ENCODE peak calls at places on chromosomes 7 and 10, in four cellular contexts. E is uterus, F is heart left ventricle, U is pancreas. L is an unnamed sample.

GRCh38 chr7:79489371-79489770 is 35.9 kb upstream of the MAGI2 start:
- DNase-seq in E (no peak), F (no peak), U (no peak), L (no peak)

GRCh38 chr10:122142652-122143237 is 128.4 kb upstream of the BTBD16 start:
- DNase-seq in E (no peak), F (peak; percentile 53), U (no peak), L (peak; percentile 62)

GRCh38 chr10:117360016-117360415 is 15.2 kb downstream of the PDZD8 start:
- DNase-seq in E (no peak), F (no peak), U (no peak), L (no peak)

GRCh38 chr10:126468876-126469643 is 80.8 kb upstream of the ADAM12 start:
- DNase-seq in E (no peak), F (no peak), U (no peak), L (no peak)

GRCh38 chr10:127374901-127375300 is 174.2 kb upstream of the NPS start:
- DNase-seq in E (no peak), F (no peak), U (no peak), L (no peak)

GRCh38 chr10:132637477-132638129 is 100.0 kb downstream of the INPP5A start:
- DNase-seq in E (peak; percentile 39), F (peak; percentile 13), U (no peak), L (no peak)

GRCh38 chr7:26626156-26626555 is 238.2 kb downstream of the SKAP2 start:
- DNase-seq in E (no peak), F (no peak), U (no peak), L (no peak)

GRCh38 chr7:20217193-20217948 is at the start of gene MACC1:
- DNase-seq in E (no peak), F (no peak), U (peak; percentile 85), L (no peak)

GRCh38 chr7:100088621-100089457 is at the start of gene COPS6:
- DNase-seq in E (peak; percentile 75), F (peak; percentile 92), U (peak; percentile 81), L (peak; percentile 88)

GRCh38 chr7:11615163-11615562 is 216.8 kb downstream of the THSD7A start:
- DNase-seq in E (no peak), F (no peak), U (no peak), L (no peak)

GRCh38 chr7:47453093-47454056 is 128.5 kb downstream of the TNS3 start:
- DNase-seq in E (peak; percentile 79), F (peak; percentile 75), U (peak; percentile 75), L (peak; percentile 58)

GRCh38 chr10:9848278-9848677 is 1169.4 kb upstream of the CELF2 start:
- DNase-seq in E (no peak), F (no peak), U (no peak), L (no peak)
- H3K27ac ChIP-seq in E (no peak overlapping the region), F (no peak overlapping the region), U (no peak overlapping the region), L (no peak overlapping the region)

DNA sequence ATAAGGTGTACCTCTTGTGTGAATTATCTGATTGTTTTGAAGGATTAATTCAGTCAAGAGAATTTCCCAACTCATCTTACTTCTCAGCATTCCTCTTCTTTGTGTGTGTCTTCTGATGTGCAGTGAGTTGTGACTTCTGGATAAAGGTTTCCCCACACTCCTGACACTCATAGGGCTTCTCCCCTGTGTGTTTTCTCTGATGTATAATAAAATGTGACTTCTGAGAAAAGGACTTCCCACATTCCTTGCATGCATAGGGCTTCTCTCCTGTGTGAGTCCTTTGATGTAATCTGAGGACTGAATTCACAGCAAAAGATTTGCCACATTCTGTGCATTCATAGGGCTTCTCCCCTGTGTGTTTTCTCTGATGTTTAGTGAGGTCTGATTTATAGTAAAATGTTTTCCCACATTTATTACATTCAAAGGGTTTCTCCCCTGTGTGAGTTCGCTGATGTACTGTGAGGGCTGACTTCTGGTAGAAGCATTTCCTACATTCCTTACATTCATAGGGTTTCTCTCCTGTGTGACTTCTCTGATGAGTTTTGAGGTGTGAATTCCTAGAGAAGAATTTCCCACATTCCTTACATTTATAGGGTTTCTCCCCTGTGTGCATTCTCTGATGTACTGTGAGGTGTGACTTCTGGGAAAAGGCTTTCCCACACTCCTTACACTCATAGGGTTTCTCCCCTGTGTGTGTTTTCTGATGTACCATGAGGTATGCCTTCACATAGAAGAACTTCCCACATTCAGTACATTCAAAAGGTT is 24.2 kb downstream of the ZNF25 start:
- DNase-seq in E (no peak), F (no peak), U (no peak), L (no peak)
- H3K36me3 ChIP-seq in E (no peaks in the 10 kb centered on the region), F (peaks cover 82% of the 10 kb centered on the region), U (peaks cover 47% of the 10 kb centered on the region), L (peaks cover 90% of the 10 kb centered on the region)

DNA sequence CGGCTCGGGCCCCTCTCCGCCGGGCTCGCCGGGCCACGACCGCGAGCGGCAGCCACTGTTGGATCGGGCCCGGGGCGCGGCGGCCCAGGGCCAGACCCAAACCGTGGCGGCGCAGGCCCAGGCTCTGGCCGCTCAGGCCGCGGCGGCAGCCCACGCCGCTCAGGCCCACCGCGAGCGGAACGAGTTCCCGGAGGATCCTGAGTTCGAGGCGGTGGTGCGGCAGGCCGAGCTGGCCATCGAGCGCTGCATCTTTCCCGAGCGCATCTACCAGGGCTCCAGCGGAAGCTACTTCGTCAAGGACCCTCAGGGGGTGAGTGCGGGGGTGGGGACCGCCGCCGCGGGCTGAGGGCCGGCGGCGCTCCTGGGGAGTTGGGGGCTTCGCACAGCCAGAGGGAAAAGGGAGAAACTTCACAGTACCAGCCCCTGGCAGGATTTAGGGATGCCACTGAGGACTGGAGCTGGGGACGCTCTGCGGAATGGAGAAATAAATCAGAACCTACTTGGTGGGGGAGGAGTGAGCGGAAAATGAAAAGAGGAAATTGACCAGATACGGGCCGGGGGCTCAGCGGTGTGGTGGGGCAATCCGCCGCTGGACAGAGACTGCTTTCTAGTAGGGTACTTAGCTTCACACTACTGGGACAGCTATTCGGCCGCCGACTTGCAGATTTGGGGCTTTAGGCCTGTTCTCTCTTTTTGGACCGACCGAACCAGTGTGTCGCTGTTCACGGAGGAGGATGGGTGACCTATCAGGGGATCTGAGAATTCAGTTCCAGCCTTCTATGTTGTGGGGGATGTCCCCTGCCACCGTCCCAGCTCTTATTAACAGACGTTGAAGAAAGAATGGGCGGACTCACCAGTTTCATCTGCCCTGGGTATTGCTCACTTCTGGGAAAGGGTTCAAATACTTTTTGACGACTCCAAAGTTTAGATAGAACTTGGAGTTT is 669 bp downstream of the PI4K2A start:
- DNase-seq in E (peak; percentile 21), F (peak; percentile 37), U (peak; percentile 23), L (no peak)
- H3K27ac ChIP-seq in E (peak overlapping the region; percentile 77), F (peak overlapping the region; percentile 68), U (no peak overlapping the region), L (peak overlapping the region; percentile 17)

GRCh38 chr7:44268671-44269070 is 56.7 kb downstream of the CAMK2B start:
- DNase-seq in E (no peak), F (no peak), U (no peak), L (no peak)

GRCh38 chr7:44267719-44268413 is 57.5 kb downstream of the CAMK2B start:
- DNase-seq in E (no peak), F (no peak), U (no peak), L (no peak)

GRCh38 chr7:44272456-44272855 is 52.9 kb downstream of the CAMK2B start:
- DNase-seq in E (no peak), F (no peak), U (no peak), L (no peak)

GRCh38 chr7:44269417-44269816 is 56.0 kb downstream of the CAMK2B start:
- DNase-seq in E (no peak), F (no peak), U (no peak), L (no peak)

GRCh38 chr7:44269943-44270493 is 55.4 kb downstream of the CAMK2B start:
- DNase-seq in E (no peak), F (no peak), U (no peak), L (no peak)
- H3K36me3 ChIP-seq in E (no peaks in the 10 kb centered on the region), F (no peaks in the 10 kb centered on the region), U (no peaks in the 10 kb centered on the region), L (no peaks in the 10 kb centered on the region)

GRCh38 chr10:52314822-52315552 is 906 bp downstream of the DKK1 start:
- DNase-seq in E (no peak), F (no peak), U (peak; percentile 13), L (no peak)
- H3K27ac ChIP-seq in E (no peak overlapping the region), F (no peak overlapping the region), U (no peak overlapping the region), L (no peak overlapping the region)

GRCh38 chr10:32041290-32042028 is 14.8 kb downstream of the KIF5B start:
- DNase-seq in E (no peak), F (peak; percentile 23), U (no peak), L (no peak)
- H3K36me3 ChIP-seq in E (no peaks in the 10 kb centered on the region), F (peaks cover 69% of the 10 kb centered on the region), U (peaks cover 13% of the 10 kb centered on the region), L (no peaks in the 10 kb centered on the region)

DNA sequence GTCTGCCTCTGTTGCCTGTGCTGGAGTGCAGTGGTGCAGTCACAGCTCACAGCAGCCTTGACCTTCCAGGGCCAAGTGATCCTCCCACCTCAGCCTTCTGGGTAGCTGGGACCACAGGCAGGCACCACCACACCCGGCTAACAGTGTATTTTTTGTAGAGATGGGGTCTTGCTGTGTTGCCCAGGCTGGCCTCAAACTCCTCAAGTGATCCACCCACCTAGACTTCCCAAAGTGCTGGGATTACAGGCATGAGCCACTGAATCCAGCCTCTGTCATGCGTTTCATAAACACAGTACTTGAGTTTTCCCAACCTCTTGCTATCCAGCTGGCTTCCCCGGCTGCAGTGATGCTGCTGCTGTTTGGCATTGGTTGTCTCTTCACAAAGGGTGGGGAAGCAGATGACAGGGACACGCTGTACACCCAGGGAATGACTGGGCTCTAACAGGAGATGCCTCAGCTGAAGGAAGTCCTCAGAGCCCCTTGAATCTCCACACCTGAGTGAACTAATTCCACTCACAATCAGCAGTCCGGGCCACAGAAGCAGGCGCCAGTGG is 191.5 kb downstream of the DIP2C start:
- DNase-seq in E (no peak), F (peak; percentile 16), U (no peak), L (no peak)
- H3K27ac ChIP-seq in E (no peak overlapping the region), F (no peak overlapping the region), U (no peak overlapping the region), L (no peak overlapping the region)

GRCh38 chr7:130135208-130136205 is 65.2 kb downstream of the KLHDC10 start:
- DNase-seq in E (no peak), F (no peak), U (no peak), L (no peak)

GRCh38 chr7:130136579-130137167 is 66.3 kb downstream of the KLHDC10 start:
- DNase-seq in E (no peak), F (no peak), U (no peak), L (no peak)

GRCh38 chr7:130133029-130133774 is 62.9 kb downstream of the KLHDC10 start:
- DNase-seq in E (no peak), F (no peak), U (no peak), L (no peak)

GRCh38 chr7:130134106-130134636 is 63.8 kb downstream of the KLHDC10 start:
- DNase-seq in E (no peak), F (no peak), U (no peak), L (no peak)

GRCh38 chr7:130134726-130135125 is 64.4 kb downstream of the KLHDC10 start:
- DNase-seq in E (no peak), F (no peak), U (no peak), L (no peak)
- H3K36me3 ChIP-seq in E (no peaks in the 10 kb centered on the region), F (peaks cover 71% of the 10 kb centered on the region), U (peaks cover 37% of the 10 kb centered on the region), L (no peaks in the 10 kb centered on the region)

L was measured in heart right ventricle.